ENCODE peak calls at places on chromosomes 13 and 19, in nine cellular contexts. One of them, this sample, is unnamed. For H3K9me3, the result is how much of the 10 kb centered on the place peaks cover.

GRCh38 chr13:37878496-37878895 is 8.9 kb upstream of the TRPC4 start:
- DNase-seq in HCT116: no peak
- DNase-seq in fibroblast of lung: peak
- DNase-seq in endothelial cell of umbilical vein: no peak
- DNase-seq in hepatocyte: no peak
- DNase-seq in neural progenitor cell: no peak
- DNase-seq in DND-41: no peak
- DNase-seq in mammary epithelial cell: no peak
- DNase-seq in HepG2: no peak
- DNase-seq in this sample: no peak

GRCh38 chr13:23598371-23598770 is 28.2 kb downstream of the TNFRSF19 start:
- DNase-seq in HCT116: no peak
- DNase-seq in fibroblast of lung: peak
- DNase-seq in endothelial cell of umbilical vein: no peak
- DNase-seq in hepatocyte: no peak
- DNase-seq in neural progenitor cell: no peak
- DNase-seq in DND-41: no peak
- DNase-seq in mammary epithelial cell: no peak
- DNase-seq in HepG2: no peak
- DNase-seq in this sample: no peak

GRCh38 chr19:2462635-2463421 is 6.1 kb upstream of the LMNB2 start:
- DNase-seq in HCT116: peak
- DNase-seq in fibroblast of lung: peak
- DNase-seq in endothelial cell of umbilical vein: peak
- DNase-seq in hepatocyte: peak
- DNase-seq in neural progenitor cell: peak
- DNase-seq in DND-41: no peak
- DNase-seq in mammary epithelial cell: peak
- DNase-seq in HepG2: peak
- DNase-seq in this sample: peak

GRCh38 chr13:102657630-102658029 is 37.2 kb downstream of the METTL21C start:
- DNase-seq in HCT116: no peak
- DNase-seq in fibroblast of lung: no peak
- DNase-seq in endothelial cell of umbilical vein: no peak
- DNase-seq in hepatocyte: no peak
- DNase-seq in neural progenitor cell: no peak
- DNase-seq in DND-41: no peak
- DNase-seq in mammary epithelial cell: no peak
- DNase-seq in HepG2: no peak
- DNase-seq in this sample: no peak

GRCh38 chr19:1122972-1123363 is 19.2 kb downstream of the GPX4 start:
- DNase-seq in HCT116: peak
- DNase-seq in fibroblast of lung: peak
- DNase-seq in endothelial cell of umbilical vein: peak
- DNase-seq in hepatocyte: peak
- DNase-seq in neural progenitor cell: peak
- DNase-seq in DND-41: peak
- DNase-seq in mammary epithelial cell: peak
- DNase-seq in HepG2: peak
- DNase-seq in this sample: peak

GRCh38 chr19:41997851-41998229 is 3.8 kb upstream of the ATP1A3 start:
- DNase-seq in HCT116: no peak
- DNase-seq in fibroblast of lung: no peak
- DNase-seq in endothelial cell of umbilical vein: no peak
- DNase-seq in hepatocyte: no peak
- DNase-seq in neural progenitor cell: no peak
- DNase-seq in DND-41: no peak
- DNase-seq in mammary epithelial cell: no peak
- DNase-seq in HepG2: no peak
- DNase-seq in this sample: peak

GRCh38 chr13:71861769-71862168 is 5.2 kb downstream of the DACH1 start:
- DNase-seq in HCT116: no peak
- DNase-seq in fibroblast of lung: no peak
- DNase-seq in endothelial cell of umbilical vein: no peak
- DNase-seq in hepatocyte: no peak
- DNase-seq in neural progenitor cell: no peak
- DNase-seq in DND-41: no peak
- DNase-seq in mammary epithelial cell: no peak
- DNase-seq in HepG2: no peak
- DNase-seq in this sample: no peak

GRCh38 chr19:52603558-52604207 is 33.6 kb downstream of the ZNF701 start:
- DNase-seq in HCT116: no peak
- DNase-seq in fibroblast of lung: peak
- DNase-seq in endothelial cell of umbilical vein: no peak
- DNase-seq in hepatocyte: no peak
- DNase-seq in neural progenitor cell: no peak
- DNase-seq in DND-41: no peak
- DNase-seq in mammary epithelial cell: no peak
- DNase-seq in HepG2: no peak
- DNase-seq in this sample: no peak

GRCh38 chr13:77331421-77331820 is 4.5 kb upstream of the MYCBP2 start:
- DNase-seq in HCT116: no peak
- DNase-seq in fibroblast of lung: no peak
- DNase-seq in endothelial cell of umbilical vein: no peak
- DNase-seq in hepatocyte: no peak
- DNase-seq in neural progenitor cell: no peak
- DNase-seq in DND-41: no peak
- DNase-seq in mammary epithelial cell: no peak
- DNase-seq in HepG2: no peak
- DNase-seq in this sample: no peak

GRCh38 chr13:114124921-114125320 is 7.5 kb downstream of the RASA3 start:
- DNase-seq in HCT116: no peak
- DNase-seq in fibroblast of lung: peak
- DNase-seq in endothelial cell of umbilical vein: no peak
- DNase-seq in hepatocyte: no peak
- DNase-seq in neural progenitor cell: no peak
- DNase-seq in DND-41: peak
- DNase-seq in mammary epithelial cell: peak
- DNase-seq in HepG2: no peak
- DNase-seq in this sample: peak

GRCh38 chr13:21320642-21321034 is 138.5 kb downstream of the ZDHHC20 start:
- DNase-seq in HCT116: no peak
- DNase-seq in fibroblast of lung: no peak
- DNase-seq in endothelial cell of umbilical vein: no peak
- DNase-seq in hepatocyte: no peak
- DNase-seq in neural progenitor cell: no peak
- DNase-seq in DND-41: no peak
- DNase-seq in mammary epithelial cell: no peak
- DNase-seq in HepG2: no peak
- DNase-seq in this sample: no peak

GRCh38 chr19:56769650-56770049 is 70.9 kb downstream of the PEG3 start:
- DNase-seq in HCT116: no peak
- DNase-seq in fibroblast of lung: no peak
- DNase-seq in endothelial cell of umbilical vein: no peak
- DNase-seq in hepatocyte: no peak
- DNase-seq in neural progenitor cell: no peak
- DNase-seq in DND-41: no peak
- DNase-seq in mammary epithelial cell: no peak
- DNase-seq in HepG2: no peak
- DNase-seq in this sample: no peak
- H3K9me3 ChIP-seq in HCT116: under half
- H3K9me3 ChIP-seq in fibroblast of lung: under half
- H3K9me3 ChIP-seq in endothelial cell of umbilical vein: under half
- H3K9me3 ChIP-seq in hepatocyte: under half
- H3K9me3 ChIP-seq in neural progenitor cell: under half
- H3K9me3 ChIP-seq in DND-41: under half
- H3K9me3 ChIP-seq in mammary epithelial cell: under half
- H3K9me3 ChIP-seq in HepG2: under half
- H3K9me3 ChIP-seq in this sample: under half

DNA sequence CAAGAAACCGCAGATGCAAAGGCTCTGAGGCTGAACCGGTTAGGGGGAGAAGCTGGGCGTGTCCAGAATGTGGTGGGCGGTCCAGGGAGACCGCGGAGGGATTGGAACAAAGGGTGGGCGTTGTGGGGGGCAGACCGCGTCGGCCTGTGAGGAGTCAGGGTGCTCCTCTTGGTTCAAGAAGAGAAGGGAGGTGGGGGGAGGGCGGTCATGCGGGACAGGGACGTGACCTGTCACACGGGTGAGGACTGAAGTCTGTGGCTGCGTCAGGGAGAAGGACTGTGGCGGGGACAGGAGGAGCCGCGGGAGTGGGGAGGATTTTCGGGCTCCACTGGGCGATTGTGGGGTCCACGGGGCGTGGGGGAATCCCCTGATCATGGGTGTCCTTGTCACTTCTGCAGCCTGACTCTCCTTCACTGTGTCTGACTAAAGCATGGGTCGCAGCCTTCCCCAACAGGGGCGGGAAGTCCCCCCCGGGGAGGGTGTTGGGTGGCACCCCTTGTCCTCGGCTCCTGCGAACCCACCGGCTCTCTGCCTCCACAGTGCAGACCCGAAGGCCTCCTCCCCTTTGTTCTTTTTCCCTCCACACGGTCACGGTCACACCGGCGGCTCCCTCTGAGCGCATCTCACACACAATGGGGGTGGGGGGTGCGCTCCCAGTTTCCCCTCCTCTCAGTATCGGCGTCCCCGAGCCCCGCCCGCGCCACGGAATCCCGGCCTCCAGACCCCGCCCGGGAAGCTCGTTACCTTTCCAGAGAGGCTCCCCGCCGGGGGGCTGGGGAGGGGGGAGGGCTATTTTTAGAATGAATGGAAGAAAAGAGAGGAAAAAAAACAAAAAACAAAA is 16.4 kb upstream of the KCNN1 start:
- DNase-seq in HCT116: no peak
- DNase-seq in fibroblast of lung: no peak
- DNase-seq in endothelial cell of umbilical vein: peak
- DNase-seq in hepatocyte: no peak
- DNase-seq in neural progenitor cell: peak
- DNase-seq in DND-41: no peak
- DNase-seq in mammary epithelial cell: no peak
- DNase-seq in HepG2: no peak
- DNase-seq in this sample: peak
- TF ChIP-seq EZH2 in HCT116: no peak
- TF ChIP-seq EZH2 in fibroblast of lung: peak
- TF ChIP-seq EZH2 in endothelial cell of umbilical vein: no peak
- TF ChIP-seq EZH2 in hepatocyte: peak
- TF ChIP-seq EZH2 in neural progenitor cell: peak
- TF ChIP-seq EZH2 in DND-41: no peak
- TF ChIP-seq EZH2 in mammary epithelial cell: peak
- TF ChIP-seq EZH2 in HepG2: no peak
- TF ChIP-seq EZH2 in this sample: no peak

DNA sequence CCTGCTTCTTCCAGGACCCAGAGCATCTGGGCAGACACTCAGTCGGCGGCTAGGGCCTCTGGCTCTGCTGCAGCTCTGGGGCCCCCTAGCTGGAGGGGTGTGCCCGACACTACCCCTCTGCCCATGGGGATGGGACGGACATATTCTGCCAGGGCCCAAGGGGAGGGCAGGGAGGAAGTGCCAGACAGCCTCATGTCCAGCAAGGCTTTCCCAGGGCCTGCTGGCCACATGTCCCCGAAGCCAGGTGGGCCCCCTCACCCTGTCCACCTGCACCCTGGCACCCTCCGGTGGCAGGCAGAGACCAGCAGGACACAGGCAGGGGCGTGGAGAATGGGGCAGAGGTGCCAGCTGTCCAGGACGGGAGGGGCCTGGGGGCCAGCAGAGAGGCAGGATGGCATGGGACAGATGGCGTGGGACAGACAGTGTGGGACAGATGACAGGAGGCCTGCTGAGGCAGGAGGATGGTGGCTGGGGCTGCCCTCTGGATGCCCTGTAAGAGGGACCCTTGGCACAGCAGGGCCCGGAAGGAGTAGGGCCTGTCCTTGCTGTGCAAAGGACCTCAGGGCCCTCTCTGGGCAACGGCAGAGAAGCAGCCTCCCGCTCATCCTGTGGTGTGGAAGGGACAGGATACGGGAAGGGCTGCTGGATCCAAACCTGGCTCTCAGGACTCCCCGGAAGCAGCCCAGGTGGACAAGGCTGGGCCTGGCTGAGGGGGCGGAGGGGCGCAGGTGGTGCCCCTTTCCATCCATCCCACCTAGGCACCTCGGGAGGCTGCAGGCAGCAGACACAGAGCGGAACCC is 29.1 kb downstream of the CEBPG start:
- DNase-seq in HCT116: no peak
- DNase-seq in fibroblast of lung: no peak
- DNase-seq in endothelial cell of umbilical vein: no peak
- DNase-seq in hepatocyte: no peak
- DNase-seq in neural progenitor cell: no peak
- DNase-seq in DND-41: no peak
- DNase-seq in mammary epithelial cell: no peak
- DNase-seq in HepG2: no peak
- DNase-seq in this sample: no peak
- TF ChIP-seq CTCF in HCT116: peak
- TF ChIP-seq CTCF in fibroblast of lung: no peak
- TF ChIP-seq CTCF in endothelial cell of umbilical vein: no peak
- TF ChIP-seq CTCF in hepatocyte: no peak
- TF ChIP-seq CTCF in neural progenitor cell: peak
- TF ChIP-seq CTCF in DND-41: peak
- TF ChIP-seq CTCF in mammary epithelial cell: peak
- TF ChIP-seq CTCF in HepG2: peak
- TF ChIP-seq CTCF in this sample: peak

GRCh38 chr19:27719034-27719433 is 1493.9 kb downstream of the UQCRFS1 start:
- DNase-seq in HCT116: no peak
- DNase-seq in fibroblast of lung: no peak
- DNase-seq in endothelial cell of umbilical vein: no peak
- DNase-seq in hepatocyte: no peak
- DNase-seq in neural progenitor cell: no peak
- DNase-seq in DND-41: no peak
- DNase-seq in mammary epithelial cell: no peak
- DNase-seq in HepG2: no peak
- DNase-seq in this sample: no peak

GRCh38 chr19:27717825-27718224 is 1495.1 kb downstream of the UQCRFS1 start:
- DNase-seq in HCT116: no peak
- DNase-seq in fibroblast of lung: no peak
- DNase-seq in endothelial cell of umbilical vein: no peak
- DNase-seq in hepatocyte: no peak
- DNase-seq in neural progenitor cell: no peak
- DNase-seq in DND-41: no peak
- DNase-seq in mammary epithelial cell: no peak
- DNase-seq in HepG2: no peak
- DNase-seq in this sample: no peak

GRCh38 chr19:27718262-27718661 is 1494.7 kb downstream of the UQCRFS1 start:
- DNase-seq in HCT116: no peak
- DNase-seq in fibroblast of lung: no peak
- DNase-seq in endothelial cell of umbilical vein: no peak
- DNase-seq in hepatocyte: no peak
- DNase-seq in neural progenitor cell: no peak
- DNase-seq in DND-41: no peak
- DNase-seq in mammary epithelial cell: peak
- DNase-seq in HepG2: no peak
- DNase-seq in this sample: no peak

GRCh38 chr19:27720155-27720554 is 1492.8 kb downstream of the UQCRFS1 start:
- DNase-seq in HCT116: no peak
- DNase-seq in fibroblast of lung: no peak
- DNase-seq in endothelial cell of umbilical vein: no peak
- DNase-seq in hepatocyte: no peak
- DNase-seq in neural progenitor cell: no peak
- DNase-seq in DND-41: no peak
- DNase-seq in mammary epithelial cell: no peak
- DNase-seq in HepG2: no peak
- DNase-seq in this sample: no peak

DNA sequence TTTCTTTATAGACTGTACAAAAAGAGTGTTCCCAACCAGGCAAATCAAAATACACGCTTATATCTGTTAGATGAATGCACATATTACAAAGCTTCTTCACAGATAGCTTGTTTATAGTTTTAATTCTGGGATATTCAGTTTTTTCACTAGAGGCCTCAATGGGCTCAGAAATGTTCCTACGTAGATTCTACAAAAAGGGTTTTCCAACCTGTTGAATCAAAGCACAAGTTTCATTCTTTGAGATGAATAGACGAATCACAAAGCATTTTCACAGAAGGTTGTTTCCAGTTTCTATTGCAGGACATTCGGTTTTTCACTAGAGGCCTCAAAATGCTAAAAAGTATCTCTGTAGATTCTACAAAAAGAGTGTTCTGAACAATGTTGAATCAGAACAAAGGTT is 1490.3 kb downstream of the UQCRFS1 start:
- DNase-seq in HCT116: no peak
- DNase-seq in fibroblast of lung: no peak
- DNase-seq in endothelial cell of umbilical vein: no peak
- DNase-seq in hepatocyte: no peak
- DNase-seq in neural progenitor cell: no peak
- DNase-seq in DND-41: no peak
- DNase-seq in mammary epithelial cell: no peak
- DNase-seq in HepG2: no peak
- DNase-seq in this sample: no peak
- H3K9me3 ChIP-seq in HCT116: under half
- H3K9me3 ChIP-seq in fibroblast of lung: under half
- H3K9me3 ChIP-seq in endothelial cell of umbilical vein: under half
- H3K9me3 ChIP-seq in hepatocyte: under half
- H3K9me3 ChIP-seq in neural progenitor cell: under half
- H3K9me3 ChIP-seq in DND-41: under half
- H3K9me3 ChIP-seq in mammary epithelial cell: under half
- H3K9me3 ChIP-seq in HepG2: half or more
- H3K9me3 ChIP-seq in this sample: half or more

This sample was measured in A673.